ENCODE peak calls at places on chromosomes 16 and 17, in ten cellular contexts. O is tibial nerve, M is heart left ventricle, X is A549, D is stomach, A is adrenal gland, E is endothelial cell of umbilical vein, J is spleen, T is esophagus squamous epithelium, Y is esophagus muscularis mucosa. L is an unnamed sample.
A peak's percentile ranks its signal among the peaks of the same experiment; 100 is the strongest.

GRCh38 chr16:58515871-58516767 is 802 bp downstream of the SETD6 start:
- DNase-seq in D (peak; percentile 70), Y (no peak), M (peak; percentile 53), O (no peak), E (no peak), J (peak; percentile 91), A (peak; percentile 58), X (no peak), T (no peak), L (no peak)

GRCh38 chr16:47965439-47965838 is 190.4 kb downstream of the ABCC12 start:
- DNase-seq in D (no peak), A (no peak), M (no peak), Y (no peak), X (no peak), T (no peak), J (no peak), E (no peak), O (no peak), L (no peak)

GRCh38 chr16:50303041-50303604 is 36.8 kb downstream of the ADCY7 start:
- DNase-seq in O (no peak), X (no peak), D (no peak), J (peak; percentile 51), A (no peak), T (no peak), M (no peak), E (no peak), Y (no peak), L (no peak)

GRCh38 chr16:81818514-81819304 is 39.6 kb downstream of the PLCG2 start:
- DNase-seq in O (no peak), J (peak; percentile 68), D (no peak), M (no peak), T (no peak), E (peak; percentile 63), X (no peak), Y (no peak), A (no peak), L (no peak)

GRCh38 chr16:83908798-83909197 is 9.9 kb downstream of the MLYCD start:
- DNase-seq in A (no peak), E (no peak), X (no peak), O (no peak), Y (no peak), M (no peak), J (no peak), D (no peak), T (no peak), L (no peak)

GRCh38 chr16:27449434-27450188 is 47.6 kb downstream of the IL21R start:
- DNase-seq in M (no peak), X (no peak), O (no peak), E (no peak), Y (no peak), J (peak; percentile 90), T (no peak), D (peak; percentile 43), A (no peak), L (no peak)

GRCh38 chr17:14011740-14012405 is 57.4 kb upstream of the COX10 start:
- DNase-seq in Y (no peak), O (no peak), A (no peak), T (no peak), M (peak; percentile 30), X (no peak), E (no peak), J (no peak), D (no peak), L (no peak)

GRCh38 chr17:8153550-8153956 is 1.3 kb upstream of the PER1 start:
- DNase-seq in E (peak; percentile 95), D (peak; percentile 73), O (peak; percentile 76), T (no peak), X (peak; percentile 87), Y (peak; percentile 96), A (peak; percentile 86), M (peak; percentile 91), J (no peak), L (peak; percentile 79)

GRCh38 chr16:85350973-85351372 is 238.7 kb upstream of the CIBAR2 start:
- DNase-seq in E (peak; percentile 96), T (peak; percentile 26), O (peak; percentile 64), A (peak; percentile 99), X (peak; percentile 83), Y (no peak), J (no peak), M (peak; percentile 95), D (peak; percentile 98), L (peak; percentile 98)

GRCh38 chr16:14672403-14672971 is 21.6 kb downstream of the PLA2G10 start:
- DNase-seq in O (no peak), D (peak; percentile 53), A (no peak), Y (no peak), J (no peak), E (no peak), X (no peak), M (no peak), T (no peak), L (no peak)

GRCh38 chr16:792221-792995 is 4.0 kb downstream of the CHTF18 start:
- DNase-seq in A (no peak), Y (no peak), E (no peak), J (no peak), X (no peak), T (no peak), D (no peak), O (no peak), M (no peak), L (no peak)

GRCh38 chr17:10754861-10755591 is 25.2 kb upstream of the TMEM220 start:
- DNase-seq in E (no peak), T (no peak), A (no peak), O (no peak), Y (no peak), D (no peak), X (no peak), M (no peak), J (no peak), L (no peak)

GRCh38 chr16:12097523-12098428 is 121.2 kb downstream of the SNX29 start:
- DNase-seq in A (peak; percentile 46), T (no peak), E (no peak), D (no peak), O (no peak), J (peak; percentile 51), M (peak; percentile 51), Y (no peak), X (no peak), L (no peak)

GRCh38 chr17:29608986-29609385 is 13.7 kb downstream of the CORO6 start:
- DNase-seq in Y (no peak), T (no peak), O (no peak), J (no peak), X (no peak), A (no peak), M (no peak), E (no peak), D (no peak), L (no peak)

GRCh38 chr16:25893332-25893731 is 201.6 kb downstream of the HS3ST4 start:
- DNase-seq in O (no peak), X (no peak), T (no peak), A (no peak), M (no peak), Y (no peak), J (no peak), D (no peak), E (no peak), L (no peak)

GRCh38 chr16:50884066-50884860 is 142.4 kb downstream of the CYLD start:
- DNase-seq in E (no peak), O (no peak), D (no peak), T (no peak), J (no peak), M (no peak), A (no peak), Y (peak; percentile 37), X (no peak), L (no peak)

DNA sequence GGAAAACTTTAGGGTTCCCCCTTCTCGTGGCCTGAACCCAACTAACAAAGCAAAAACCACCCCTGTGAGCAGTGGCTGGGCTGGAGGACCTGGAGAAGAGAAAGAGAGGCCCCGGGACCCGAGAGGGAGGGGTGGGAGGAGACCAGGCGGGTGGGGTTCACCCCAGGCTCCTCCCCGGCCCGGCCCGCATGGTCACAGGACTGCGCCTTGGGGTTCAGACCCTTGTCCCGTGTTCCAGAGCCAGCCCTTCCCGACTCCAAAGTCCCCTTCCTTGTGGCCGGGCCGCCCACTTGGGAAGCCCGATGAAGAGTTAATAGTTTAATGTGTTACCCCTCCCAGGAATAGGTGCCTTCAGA is 852 bp downstream of the MARVELD3 start:
- DNase-seq in M (no peak), J (peak; percentile 72), A (no peak), T (no peak), O (no peak), E (no peak), Y (no peak), D (peak; percentile 36), X (peak; percentile 45), L (no peak)
- TF ChIP-seq POLR2A in M (no peak), J (no peak), A (no peak), T (no peak), O (no peak), E (no peak), Y (no peak), D (no peak), X (no peak), L (no peak)

DNA sequence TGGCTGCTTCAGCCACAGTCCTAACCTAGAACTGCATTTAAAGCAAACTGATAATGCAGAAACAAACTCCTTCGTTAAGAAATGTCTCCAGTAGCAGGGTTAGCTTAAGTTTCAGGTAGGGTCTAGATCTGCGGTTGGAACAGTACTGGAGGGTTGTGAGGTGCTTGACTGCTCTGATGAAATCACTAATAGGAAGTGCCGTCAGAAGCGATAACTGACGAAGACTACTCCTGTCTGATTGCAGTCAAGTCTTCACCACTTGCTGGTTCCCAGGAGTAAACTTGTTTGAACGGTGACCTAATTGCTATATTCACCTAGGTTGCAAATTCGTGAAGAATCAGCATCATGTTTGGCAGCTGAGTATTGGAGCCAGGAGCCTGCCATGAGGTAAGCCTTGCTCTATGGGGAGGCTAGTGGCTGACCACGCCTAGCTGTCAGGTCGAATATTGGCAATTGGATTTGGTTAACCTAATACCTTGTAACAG is 24.5 kb downstream of the TRPV2 start:
- DNase-seq in A (no peak), M (no peak), D (no peak), O (no peak), J (no peak), E (peak; percentile 29), T (no peak), Y (no peak), X (no peak), L (no peak)
- H3K27ac ChIP-seq in A (peak overlapping the region; percentile 80), M (no peak overlapping the region), D (peak overlapping the region; percentile 94), O (peak overlapping the region; percentile 80), J (peak overlapping the region; percentile 96), E (peak overlapping the region; percentile 67), T (peak overlapping the region; percentile 90), Y (peak overlapping the region; percentile 88), X (peak overlapping the region; percentile 99), L (peak overlapping the region; percentile 91)

GRCh38 chr17:67717624-67718324 is at the start of gene NOL11:
- DNase-seq in T (peak; percentile 95), E (peak; percentile 100), O (peak; percentile 98), J (peak; percentile 100), X (peak; percentile 97), M (peak; percentile 99), Y (peak; percentile 99), A (peak; percentile 99), D (peak; percentile 99), L (peak; percentile 97)
- TF ChIP-seq POLR2A in T (peak; percentile 81), E (peak; percentile 97), O (peak; percentile 85), J (peak; percentile 17), X (peak; percentile 91), M (peak; percentile 86), Y (no peak), A (peak; percentile 74), D (no peak), L (peak; percentile 71)

DNA sequence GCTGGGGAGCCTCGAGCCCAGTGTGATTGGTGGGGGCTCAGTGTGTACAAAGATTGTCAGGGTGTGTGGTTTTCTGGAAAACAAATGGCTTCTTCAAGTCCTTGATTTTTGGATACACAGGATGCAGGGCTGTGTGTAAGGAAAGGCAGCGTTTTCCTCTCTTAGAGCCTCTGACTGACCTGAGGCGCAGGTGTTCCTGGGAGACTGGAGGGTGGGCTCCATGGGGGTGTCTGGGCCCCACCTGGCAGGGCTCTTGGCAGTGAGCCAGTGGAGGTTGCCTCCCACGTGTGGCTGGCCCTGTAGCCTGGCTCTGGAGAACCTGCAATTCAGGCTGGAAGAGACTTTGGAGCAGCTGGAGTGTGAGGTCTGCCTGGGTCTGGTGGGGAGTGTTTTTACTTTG is 5.0 kb downstream of the FOXK2 start:
- DNase-seq in X (no peak), A (no peak), Y (no peak), T (no peak), E (no peak), J (no peak), D (no peak), O (no peak), M (no peak), L (no peak)
- H3K27ac ChIP-seq in X (peak overlapping the region; percentile 19), A (peak overlapping the region; percentile 8), Y (peak overlapping the region; percentile 82), T (peak overlapping the region; percentile 51), E (no peak overlapping the region), J (no peak overlapping the region), D (no peak overlapping the region), O (no peak overlapping the region), M (no peak overlapping the region), L (no peak overlapping the region)